ENCODE peak calls at places on chromosomes 1 and 21, in six cellular contexts. R is GM12891, P is K562, C is GM12878, J is HepG2, U is H1. N is an unnamed sample.

GRCh38 chr1:65209005-65209885 is 61.2 kb downstream of the AK4 start:
- DNase-seq in U (no peak), J (peak; percentile 38), R (no peak), C (no peak), P (peak; percentile 73), N (no peak)

GRCh38 chr1:113390871-113391642 is 742 bp downstream of the MAGI3 start:
- DNase-seq in R (peak; percentile 13), J (no peak), U (no peak), C (no peak), P (peak; percentile 45), N (peak; percentile 13)

GRCh38 chr1:171141336-171142051 is 43.6 kb upstream of the FMO2 start:
- DNase-seq in U (no peak), J (no peak), C (no peak), P (no peak), R (no peak), N (no peak)

GRCh38 chr1:200247513-200247912 is 162.3 kb downstream of the ZNF281 start:
- DNase-seq in J (no peak), U (no peak), C (no peak), R (no peak), P (no peak), N (no peak)

GRCh38 chr1:21933397-21934248 is 3.5 kb downstream of the HSPG2 start:
- DNase-seq in R (no peak), P (no peak), U (no peak), J (no peak), C (no peak), N (no peak)

GRCh38 chr1:70038025-70038424 is 167.4 kb downstream of the LRRC40 start:
- DNase-seq in P (no peak), C (no peak), J (no peak), U (no peak), R (no peak), N (no peak)

GRCh38 chr1:53070621-53071020 is 8.6 kb downstream of the PODN start:
- DNase-seq in P (no peak), C (no peak), U (no peak), J (no peak), R (peak; percentile 11), N (peak; percentile 13)

GRCh38 chr1:192080671-192081070 is 77.6 kb upstream of the RGS18 start:
- DNase-seq in P (no peak), R (no peak), J (no peak), U (no peak), C (no peak), N (no peak)

GRCh38 chr1:54335396-54336056 is 70.7 kb downstream of the SSBP3 start:
- DNase-seq in P (no peak), U (no peak), C (no peak), J (no peak), R (no peak), N (no peak)
- TF ChIP-seq TAF1 in P (no peak), U (no peak), C (no peak), J (no peak), R (no peak), N (no peak)

GRCh38 chr1:68384321-68384813 is 65.4 kb downstream of the RPE65 start:
- DNase-seq in C (no peak), R (no peak), P (no peak), J (peak; percentile 11), U (peak; percentile 10), N (no peak)
- TF ChIP-seq POLR2AphosphoS5 in C (no peak), R (no peak), P (no peak), J (no peak), U (no peak), N (no peak)

GRCh38 chr1:77120950-77121349 is 98.3 kb downstream of the PIGK start:
- DNase-seq in U (no peak), P (no peak), J (no peak), C (no peak), R (no peak), N (no peak)

GRCh38 chr1:77121503-77121902 is 97.7 kb downstream of the PIGK start:
- DNase-seq in R (no peak), C (no peak), P (no peak), U (no peak), J (no peak), N (no peak)

DNA sequence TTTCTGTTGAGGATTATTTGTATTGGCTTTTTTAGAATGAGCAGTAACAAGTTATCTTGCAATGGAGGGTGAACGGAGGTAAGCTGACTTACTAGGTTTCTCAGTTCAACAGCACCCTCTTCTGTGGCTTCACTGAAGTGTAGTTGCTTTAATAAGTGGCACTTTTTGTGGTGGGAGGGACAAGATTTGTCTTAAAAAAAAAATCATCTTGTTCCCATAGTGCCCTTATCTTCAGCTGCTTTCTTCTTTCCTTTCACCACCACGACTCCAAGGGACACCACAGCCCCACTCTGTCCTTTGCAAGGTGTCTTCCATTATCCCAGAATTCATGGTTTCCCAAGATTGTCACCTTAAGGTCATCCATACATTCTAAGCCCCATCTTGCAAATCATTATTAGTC is 92.9 kb downstream of the PIGK start:
- DNase-seq in U (no peak), J (peak; percentile 39), P (no peak), R (no peak), C (no peak), N (no peak)
- TF ChIP-seq POLR2A in U (no peak), J (no peak), P (no peak), R (no peak), C (no peak), N (no peak)

GRCh38 chr1:7103322-7104052 is 318.2 kb downstream of the CAMTA1 start:
- DNase-seq in C (no peak), J (no peak), U (no peak), R (no peak), P (no peak), N (no peak)
- TF ChIP-seq TAF1 in C (no peak), J (no peak), U (no peak), R (no peak), P (no peak), N (no peak)

GRCh38 chr1:178612261-178612660 is 99.4 kb downstream of the TEX35 start:
- DNase-seq in U (no peak), R (no peak), P (no peak), C (no peak), J (no peak), N (no peak)

GRCh38 chr1:178619104-178619503 is 105.9 kb upstream of the RALGPS2 start:
- DNase-seq in C (no peak), P (no peak), J (no peak), U (no peak), R (no peak), N (no peak)

GRCh38 chr1:178613271-178613945 is 100.5 kb downstream of the TEX35 start:
- DNase-seq in P (no peak), R (no peak), J (no peak), U (no peak), C (no peak), N (no peak)

GRCh38 chr1:178619523-178619922 is 105.5 kb upstream of the RALGPS2 start:
- DNase-seq in P (no peak), C (no peak), R (no peak), J (no peak), U (no peak), N (no peak)

DNA sequence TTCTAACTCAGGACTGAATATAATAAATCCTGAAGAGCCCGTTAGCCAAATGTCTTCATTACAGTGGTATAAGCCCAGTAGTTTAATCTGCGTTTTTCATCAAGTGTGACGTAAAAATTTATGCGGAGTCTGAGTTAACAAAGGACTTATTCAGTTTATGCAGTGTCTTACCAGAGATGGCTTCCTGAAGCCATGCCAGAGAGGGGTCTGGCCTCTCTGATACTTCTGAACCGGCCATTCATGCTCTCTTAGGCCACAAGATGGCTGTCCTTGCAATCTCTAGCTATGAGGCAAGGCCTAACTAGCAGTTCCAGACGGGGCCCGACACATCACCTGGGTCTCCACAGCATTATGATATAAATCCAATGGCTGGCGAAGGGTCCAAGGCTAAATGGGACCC is 101.4 kb downstream of the TEX35 start:
- DNase-seq in R (no peak), P (no peak), U (no peak), C (no peak), J (peak; percentile 23), N (no peak)
- TF ChIP-seq POLR2AphosphoS5 in R (no peak), P (no peak), U (no peak), C (no peak), J (no peak), N (no peak)

DNA sequence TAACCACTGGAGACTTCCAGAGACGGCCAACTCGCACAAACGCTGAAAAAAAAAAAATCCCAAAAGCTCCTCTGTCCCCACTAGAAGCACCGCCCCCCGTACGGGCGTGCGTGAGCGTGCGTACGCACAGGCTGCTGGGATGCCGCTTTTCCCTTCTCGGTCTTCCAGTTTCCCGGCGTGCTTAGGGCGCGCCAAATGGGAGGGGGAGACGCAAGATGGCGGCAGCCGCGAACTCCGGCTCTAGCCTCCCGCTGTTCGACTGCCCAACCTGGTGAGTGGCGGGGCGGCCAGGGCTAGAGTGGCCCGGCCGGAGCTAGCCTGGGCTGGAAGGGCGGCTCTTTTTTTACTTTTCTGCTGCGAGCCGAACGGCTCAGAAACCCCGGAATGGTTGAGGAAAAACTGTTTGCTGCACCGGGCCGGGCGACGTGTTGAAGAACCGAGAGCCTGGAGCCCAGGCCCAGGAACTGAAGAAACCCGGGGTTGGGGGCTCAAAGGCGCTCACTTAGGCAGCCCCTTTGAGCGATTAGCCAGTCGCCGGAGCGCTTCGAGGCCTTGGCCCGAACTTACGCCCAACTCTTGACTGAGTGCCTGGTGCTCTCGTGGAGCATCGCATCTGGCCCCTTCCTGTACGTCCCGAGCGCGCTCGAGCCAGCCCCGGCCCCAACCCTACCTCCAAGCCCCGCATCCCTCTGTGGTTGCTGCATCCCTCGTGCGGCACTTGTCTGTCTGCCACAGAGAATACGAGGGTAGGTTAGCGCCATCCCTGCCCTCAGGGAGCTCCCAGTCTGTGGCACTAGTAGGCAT is at the start of gene PPP1R8:
- DNase-seq in R (peak; percentile 78), U (peak; percentile 81), P (peak; percentile 94), J (peak; percentile 93), C (peak; percentile 72), N (peak; percentile 71)
- TF ChIP-seq POLR2A in R (peak; percentile 95), U (peak; percentile 98), P (peak; percentile 99), J (peak; percentile 93), C (peak; percentile 97), N (peak; percentile 97)

GRCh38 chr21:41249476-41249875 is 67.1 kb upstream of the FAM3B start:
- DNase-seq in C (no peak), U (no peak), J (no peak), P (no peak), R (no peak), N (no peak)

GRCh38 chr21:41247561-41247968 is 69.0 kb upstream of the FAM3B start:
- DNase-seq in C (no peak), J (peak; percentile 28), R (no peak), U (no peak), P (no peak), N (no peak)

GRCh38 chr21:41245509-41246135 is 71.0 kb upstream of the FAM3B start:
- DNase-seq in U (no peak), C (no peak), J (no peak), R (no peak), P (no peak), N (no peak)

GRCh38 chr21:41246808-41247207 is 69.8 kb upstream of the FAM3B start:
- DNase-seq in J (no peak), R (no peak), P (no peak), U (no peak), C (no peak), N (no peak)

DNA sequence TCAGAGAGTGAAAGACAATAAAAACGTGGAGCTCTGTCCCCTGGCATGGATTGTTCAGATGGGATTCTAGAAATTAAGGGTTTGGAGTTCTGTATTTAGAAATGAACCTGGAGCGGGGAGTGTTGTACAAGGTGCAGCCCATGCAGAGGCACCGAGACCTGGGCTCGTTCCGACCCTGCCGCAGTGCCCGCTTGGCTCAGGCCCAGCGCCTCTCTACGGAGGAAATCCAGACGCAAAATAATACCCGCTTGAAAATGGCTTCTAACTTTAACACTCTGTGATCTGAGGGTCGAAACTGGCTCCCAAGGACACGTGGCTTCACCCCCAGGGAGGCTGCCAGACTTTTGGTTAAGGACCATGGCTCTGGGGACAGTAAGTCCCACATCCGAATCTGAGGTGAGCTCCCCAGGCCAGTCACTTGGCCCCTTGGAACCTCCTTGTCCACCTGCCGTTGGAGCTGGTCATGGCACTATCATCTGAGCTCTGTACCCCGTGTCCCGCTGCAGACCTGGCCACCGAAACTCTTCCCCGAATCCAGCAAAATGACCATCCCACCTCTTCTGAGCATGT is 68.5 kb upstream of the FAM3B start:
- DNase-seq in C (no peak), U (no peak), R (no peak), P (no peak), J (no peak), N (no peak)
- TF ChIP-seq TAF1 in C (no peak), U (no peak), R (no peak), P (no peak), J (no peak), N (no peak)

N was measured in GM12892.